ENCODE peak calls at places on chromosomes 5 and 9, in four cellular contexts. One of them, this sample, is unnamed.

GRCh38 chr9:130640681-130641080 is 23.7 kb upstream of the PRDM12 start:
- DNase-seq in upper lobe of right lung: no peak
- DNase-seq in caudate nucleus: no peak
- DNase-seq in occipital lobe: no peak
- DNase-seq in this sample: no peak

GRCh38 chr5:144036476-144036875 is 134.0 kb downstream of the YIPF5 start:
- DNase-seq in upper lobe of right lung: no peak
- DNase-seq in occipital lobe: no peak
- DNase-seq in caudate nucleus: no peak
- DNase-seq in this sample: no peak

GRCh38 chr5:144088211-144088965 is 82.1 kb downstream of the YIPF5 start:
- DNase-seq in upper lobe of right lung: no peak
- DNase-seq in caudate nucleus: no peak
- DNase-seq in occipital lobe: no peak
- DNase-seq in this sample: no peak

GRCh38 chr5:66701244-66701643 is 105.1 kb downstream of the MAST4 start:
- DNase-seq in occipital lobe: no peak
- DNase-seq in upper lobe of right lung: no peak
- DNase-seq in caudate nucleus: no peak
- DNase-seq in this sample: no peak

GRCh38 chr9:131091352-131091992 is 4.9 kb upstream of the AIF1L start:
- DNase-seq in caudate nucleus: no peak
- DNase-seq in occipital lobe: no peak
- DNase-seq in upper lobe of right lung: no peak
- DNase-seq in this sample: no peak

GRCh38 chr9:72477862-72478564 is 43.4 kb upstream of the TMC1 start:
- DNase-seq in occipital lobe: no peak
- DNase-seq in caudate nucleus: no peak
- DNase-seq in upper lobe of right lung: no peak
- DNase-seq in this sample: no peak

GRCh38 chr5:2047341-2047927 is 164.7 kb upstream of the IRX4 start:
- DNase-seq in upper lobe of right lung: no peak
- DNase-seq in occipital lobe: no peak
- DNase-seq in caudate nucleus: no peak
- DNase-seq in this sample: no peak

GRCh38 chr5:76499528-76500161 is 96.6 kb downstream of the IQGAP2 start:
- DNase-seq in upper lobe of right lung: no peak
- DNase-seq in caudate nucleus: no peak
- DNase-seq in occipital lobe: no peak
- DNase-seq in this sample: no peak

GRCh38 chr5:40171971-40172370 is 507.7 kb upstream of the PTGER4 start:
- DNase-seq in occipital lobe: no peak
- DNase-seq in caudate nucleus: no peak
- DNase-seq in upper lobe of right lung: no peak
- DNase-seq in this sample: no peak

GRCh38 chr5:122697171-122697570 is 77.7 kb upstream of the SNX2 start:
- DNase-seq in occipital lobe: no peak
- DNase-seq in upper lobe of right lung: no peak
- DNase-seq in caudate nucleus: no peak
- DNase-seq in this sample: no peak

GRCh38 chr5:121940741-121941140 is 21.0 kb upstream of the SRFBP1 start:
- DNase-seq in upper lobe of right lung: no peak
- DNase-seq in occipital lobe: no peak
- DNase-seq in caudate nucleus: no peak
- DNase-seq in this sample: no peak

GRCh38 chr5:28542968-28543367 is 1504.6 kb upstream of the CDH9 start:
- DNase-seq in upper lobe of right lung: no peak
- DNase-seq in occipital lobe: no peak
- DNase-seq in caudate nucleus: no peak
- DNase-seq in this sample: no peak

GRCh38 chr9:129258124-129258822 is 80.2 kb upstream of the IER5L start:
- DNase-seq in occipital lobe: peak; percentile 92
- DNase-seq in upper lobe of right lung: peak; percentile 94
- DNase-seq in caudate nucleus: peak; percentile 78
- DNase-seq in this sample: peak; percentile 19

GRCh38 chr5:66306844-66307315 is 162.8 kb downstream of the SREK1 start:
- DNase-seq in occipital lobe: no peak
- DNase-seq in caudate nucleus: no peak
- DNase-seq in upper lobe of right lung: no peak
- DNase-seq in this sample: no peak

GRCh38 chr9:124812401-124813016 is 35.6 kb downstream of the OLFML2A start:
- DNase-seq in caudate nucleus: no peak
- DNase-seq in upper lobe of right lung: no peak
- DNase-seq in occipital lobe: no peak
- DNase-seq in this sample: peak; percentile 13

GRCh38 chr5:124736814-124737186 is 9.6 kb downstream of the ZNF608 start:
- DNase-seq in occipital lobe: no peak
- DNase-seq in caudate nucleus: no peak
- DNase-seq in upper lobe of right lung: no peak
- DNase-seq in this sample: no peak

GRCh38 chr5:142726188-142726731 is 40.4 kb upstream of the FGF1 start:
- DNase-seq in caudate nucleus: no peak
- DNase-seq in upper lobe of right lung: no peak
- DNase-seq in occipital lobe: no peak
- DNase-seq in this sample: no peak

GRCh38 chr9:68781866-68782265 is 76.8 kb downstream of the PIP5K1B start:
- DNase-seq in caudate nucleus: no peak
- DNase-seq in occipital lobe: no peak
- DNase-seq in upper lobe of right lung: no peak
- DNase-seq in this sample: no peak

GRCh38 chr5:32129074-32129598 is 45.0 kb downstream of the GOLPH3 start:
- DNase-seq in occipital lobe: no peak
- DNase-seq in caudate nucleus: no peak
- DNase-seq in upper lobe of right lung: no peak
- DNase-seq in this sample: no peak

GRCh38 chr9:99090366-99091130 is 14.4 kb upstream of the TGFBR1 start:
- DNase-seq in upper lobe of right lung: no peak
- DNase-seq in caudate nucleus: no peak
- DNase-seq in occipital lobe: no peak
- DNase-seq in this sample: no peak

GRCh38 chr5:90802695-90803317 is 244.2 kb downstream of the ADGRV1 start:
- DNase-seq in caudate nucleus: no peak
- DNase-seq in upper lobe of right lung: no peak
- DNase-seq in occipital lobe: no peak
- DNase-seq in this sample: no peak

GRCh38 chr5:140239939-140240700 is 62.8 kb downstream of the PFDN1 start:
- DNase-seq in upper lobe of right lung: peak; percentile 78
- DNase-seq in occipital lobe: peak; percentile 25
- DNase-seq in caudate nucleus: peak; percentile 30
- DNase-seq in this sample: peak; percentile 71